ENCODE peak calls at places on chromosomes 16 and 17, in five cellular contexts. P is upper lobe of right lung, Y is testis, Z is left ventricle myocardium inferior, R is MM.1S. B is an unnamed sample. For H3K9me3, the result is how much of the 10 kb centered on the place peaks cover.

GRCh38 chr16:30899794-30900193 is 3.4 kb downstream of the CTF1 start:
- DNase-seq in R (no peak), Y (no peak), P (no peak), Z (no peak), B (no peak)

GRCh38 chr17:63290784-63291183 is 155.3 kb downstream of the CYB561 start:
- DNase-seq in R (no peak), Z (no peak), Y (no peak), P (no peak), B (no peak)

GRCh38 chr17:52673791-52674190 is 515.3 kb upstream of the CA10 start:
- DNase-seq in Y (no peak), R (no peak), P (no peak), Z (no peak), B (no peak)

GRCh38 chr16:15682105-15682570 is 32.1 kb downstream of the NDE1 start:
- DNase-seq in Z (no peak), P (no peak), Y (peak), R (no peak), B (peak)

GRCh38 chr16:23826528-23827244 is 9.1 kb upstream of the PRKCB start:
- DNase-seq in R (no peak), Z (no peak), Y (no peak), P (no peak), B (no peak)

GRCh38 chr16:64621616-64622015 is 500.2 kb downstream of the CDH11 start:
- DNase-seq in Y (no peak), Z (no peak), P (no peak), R (no peak), B (no peak)

GRCh38 chr16:28324235-28324886 is 32.0 kb downstream of the SBK1 start:
- DNase-seq in Y (no peak), P (peak), Z (no peak), R (no peak), B (peak)

GRCh38 chr17:28228109-28228840 is 90.7 kb upstream of the TMEM97 start:
- DNase-seq in R (no peak), P (no peak), Z (no peak), Y (peak), B (no peak)

GRCh38 chr16:743794-744500 is 3.1 kb upstream of the CIAO3 start:
- DNase-seq in Z (no peak), P (no peak), R (no peak), Y (no peak), B (no peak)

GRCh38 chr16:47732806-47733150 is 271.6 kb downstream of the PHKB start:
- DNase-seq in Z (no peak), R (no peak), Y (no peak), P (no peak), B (peak)

GRCh38 chr17:3730881-3731429 is 7.3 kb downstream of the HASPIN start:
- DNase-seq in R (no peak), P (no peak), Z (no peak), Y (no peak), B (peak)

GRCh38 chr17:78783711-78784396 is 1.8 kb upstream of the CYTH1 start:
- DNase-seq in Y (no peak), Z (no peak), P (peak), R (peak), B (no peak)

GRCh38 chr17:2904135-2904534 is 107.9 kb downstream of the RAP1GAP2 start:
- DNase-seq in Z (peak), P (no peak), Y (no peak), R (no peak), B (no peak)

GRCh38 chr16:63880948-63881347 is 1240.9 kb downstream of the CDH11 start:
- DNase-seq in Y (no peak), R (no peak), P (no peak), Z (no peak), B (no peak)

GRCh38 chr16:14110728-14111251 is 39.7 kb downstream of the MRTFB start:
- DNase-seq in Y (no peak), R (no peak), Z (no peak), P (no peak), B (no peak)

GRCh38 chr17:41211845-41212466 is 14.5 kb upstream of the KRTAP9-2 start:
- DNase-seq in R (peak), Z (no peak), P (no peak), Y (no peak), B (no peak)

GRCh38 chr16:56993204-56993603 is 3.8 kb downstream of the NLRC5 start:
- DNase-seq in P (no peak), Y (no peak), R (no peak), Z (no peak), B (no peak)

GRCh38 chr17:66580178-66580577 is 254.7 kb upstream of the CACNG5 start:
- DNase-seq in R (no peak), P (peak), Z (peak), Y (peak), B (no peak)

GRCh38 chr17:77141846-77142449 is 1.2 kb downstream of the SEC14L1 start:
- DNase-seq in Z (no peak), R (no peak), Y (no peak), P (no peak), B (no peak)

GRCh38 chr17:60717814-60718213 is 40.2 kb downstream of the BCAS3 start:
- DNase-seq in R (no peak), Z (no peak), Y (no peak), P (no peak), B (no peak)

GRCh38 chr16:67425046-67425445 is 5.9 kb upstream of the HSD11B2 start:
- DNase-seq in Y (no peak), Z (no peak), R (no peak), P (no peak), B (peak)

GRCh38 chr16:67431805-67432476 is 1.0 kb downstream of the HSD11B2 start:
- DNase-seq in R (no peak), Y (no peak), P (no peak), Z (no peak), B (no peak)

GRCh38 chr16:46830417-46830901 is 521 bp downstream of the C16orf87 start:
- DNase-seq in R (peak), Z (peak), Y (peak), P (peak), B (no peak)

GRCh38 chr16:3304370-3304769 is 860 bp downstream of the TIGD7 start:
- DNase-seq in Z (no peak), P (no peak), Y (no peak), R (no peak), B (no peak)
- H3K9me3 ChIP-seq in Z (half or more), P (half or more), Y (under half), R (under half), B (under half)

GRCh38 chr17:37218849-37219248 is 156.9 kb upstream of the C17orf78 start:
- DNase-seq in Z (no peak), P (no peak), Y (no peak), R (no peak), B (no peak)

GRCh38 chr17:37212184-37212583 is 163.6 kb upstream of the C17orf78 start:
- DNase-seq in P (no peak), R (no peak), Z (no peak), Y (no peak), B (no peak)

GRCh38 chr17:37213927-37214326 is 161.9 kb upstream of the C17orf78 start:
- DNase-seq in Z (no peak), P (no peak), R (no peak), Y (no peak), B (no peak)
- H3K9me3 ChIP-seq in Z (under half), P (under half), R (under half), Y (under half), B (under half)

GRCh38 chr17:22510504-22510903 is 818.2 kb downstream of the KCNJ18 start:
- DNase-seq in P (no peak), Y (no peak), R (no peak), Z (no peak), B (no peak)

GRCh38 chr17:22512506-22512905 is 820.2 kb downstream of the KCNJ18 start:
- DNase-seq in Z (no peak), Y (no peak), P (no peak), R (no peak), B (no peak)

GRCh38 chr17:22512997-22513538 is 820.7 kb downstream of the KCNJ18 start:
- DNase-seq in P (no peak), Z (no peak), R (no peak), Y (peak), B (no peak)

GRCh38 chr17:22512057-22512456 is 819.7 kb downstream of the KCNJ18 start:
- DNase-seq in R (no peak), Y (no peak), Z (no peak), P (no peak), B (no peak)

GRCh38 chr17:22511431-22511830 is 819.1 kb downstream of the KCNJ18 start:
- DNase-seq in R (no peak), Z (no peak), P (no peak), Y (no peak), B (peak)
- H3K9me3 ChIP-seq in R (under half), Z (under half), P (under half), Y (under half), B (under half)

GRCh38 chr16:35746281-35746962 is 2287.0 kb downstream of the TP53TG3F start:
- DNase-seq in Y (no peak), Z (no peak), P (no peak), R (no peak), B (no peak)
- H3K9me3 ChIP-seq in Y (under half), Z (under half), P (under half), R (under half), B (under half)

GRCh38 chr17:32627233-32628008 is 140.6 kb downstream of the CDK5R1 start:
- DNase-seq in R (no peak), Z (no peak), P (no peak), Y (no peak), B (no peak)
- H3K9me3 ChIP-seq in R (under half), Z (under half), P (under half), Y (under half), B (under half)

GRCh38 chr17:16623282-16623681 is 30.4 kb downstream of the ZNF624 start:
- DNase-seq in R (no peak), Y (no peak), P (no peak), Z (no peak), B (no peak)
- H3K9me3 ChIP-seq in R (under half), Y (under half), P (half or more), Z (half or more), B (under half)

DNA sequence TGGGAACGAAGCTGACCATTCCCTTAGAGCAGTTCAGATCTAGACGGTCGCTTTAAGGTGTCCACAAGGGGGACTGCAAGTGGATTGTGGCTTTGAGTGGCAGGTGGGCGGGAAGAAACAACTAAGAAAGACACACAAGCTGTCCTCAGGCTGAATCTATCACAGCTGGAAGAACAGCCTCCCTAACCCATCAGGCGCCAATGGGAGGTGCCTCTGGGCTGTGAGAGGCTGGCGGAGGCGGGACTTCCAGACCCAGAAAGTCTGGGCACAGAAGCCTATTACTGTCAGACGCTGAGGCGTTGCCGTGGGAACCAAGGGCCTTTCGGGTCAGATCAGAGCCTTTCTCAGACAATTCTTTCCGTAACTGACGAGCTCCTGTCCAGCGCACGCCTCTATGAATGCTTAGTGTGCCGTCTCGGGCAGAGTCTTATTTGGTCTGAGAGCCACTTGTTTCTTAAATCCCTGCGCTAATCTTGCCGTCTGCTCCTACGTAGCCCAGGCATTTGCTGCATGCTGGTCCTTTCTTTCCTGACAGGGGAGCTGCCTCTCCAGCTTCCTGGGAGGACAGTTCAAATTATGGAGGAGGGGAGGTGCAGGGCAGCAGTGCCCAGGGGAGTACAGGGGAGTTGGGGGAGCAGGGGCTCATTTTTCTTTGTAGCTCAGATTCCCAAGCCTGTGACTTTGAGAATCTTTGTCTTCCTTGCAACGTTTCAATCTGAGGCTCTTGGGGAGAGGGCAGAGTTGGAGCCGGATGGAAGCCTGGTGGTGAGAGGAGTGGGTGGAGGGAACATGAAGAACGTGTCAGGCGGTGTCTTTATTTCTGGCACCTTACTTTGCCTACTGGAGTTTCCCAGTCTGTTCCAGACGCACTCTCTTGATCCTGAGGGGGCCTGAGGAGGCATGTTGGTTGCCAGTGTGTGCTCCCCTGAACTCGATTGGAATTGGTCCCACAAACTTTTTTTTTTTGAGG is 618.7 kb downstream of the KCNJ18 start:
- DNase-seq in Z (no peak), R (peak), Y (peak), P (no peak), B (no peak)
- H3K9me3 ChIP-seq in Z (under half), R (under half), Y (under half), P (under half), B (under half)

DNA sequence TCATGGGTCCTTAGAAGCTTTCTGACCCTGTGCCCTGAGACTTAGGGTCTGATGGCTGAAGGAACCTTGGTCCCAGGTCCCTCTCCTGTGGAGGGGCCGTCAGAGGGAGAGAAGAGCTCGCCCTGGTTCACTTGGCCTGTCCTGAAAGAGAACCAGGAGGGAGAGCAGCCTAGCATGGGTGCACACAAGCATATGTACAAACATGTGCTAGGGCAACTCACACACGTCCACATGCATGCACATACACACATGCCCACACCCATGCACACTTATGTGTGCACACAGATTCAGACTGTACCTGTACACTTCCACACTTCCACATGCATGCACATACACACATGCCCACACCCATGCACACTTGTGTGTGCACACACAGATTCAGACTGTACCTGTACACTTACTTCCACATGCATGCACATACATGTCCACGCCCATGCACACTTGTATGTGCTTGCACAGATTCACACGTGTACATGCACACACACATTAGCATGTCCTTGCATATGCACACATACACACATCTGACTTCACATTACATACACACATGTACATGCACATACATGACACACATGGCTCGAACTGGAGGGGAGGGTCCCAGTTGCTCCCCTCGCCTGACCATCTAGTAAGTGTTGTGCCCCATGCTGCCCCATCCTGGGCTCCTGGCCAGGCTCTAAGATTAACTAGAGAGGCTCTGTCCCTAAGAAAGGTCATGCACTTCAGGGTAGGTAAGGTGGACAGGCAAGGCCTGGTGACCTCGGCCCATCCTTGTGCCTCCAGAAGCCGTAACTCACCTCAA is 122.0 kb downstream of the METRNL start:
- DNase-seq in Y (peak), R (no peak), P (no peak), Z (no peak), B (peak)
- H3K9me3 ChIP-seq in Y (under half), R (under half), P (under half), Z (under half), B (under half)

DNA sequence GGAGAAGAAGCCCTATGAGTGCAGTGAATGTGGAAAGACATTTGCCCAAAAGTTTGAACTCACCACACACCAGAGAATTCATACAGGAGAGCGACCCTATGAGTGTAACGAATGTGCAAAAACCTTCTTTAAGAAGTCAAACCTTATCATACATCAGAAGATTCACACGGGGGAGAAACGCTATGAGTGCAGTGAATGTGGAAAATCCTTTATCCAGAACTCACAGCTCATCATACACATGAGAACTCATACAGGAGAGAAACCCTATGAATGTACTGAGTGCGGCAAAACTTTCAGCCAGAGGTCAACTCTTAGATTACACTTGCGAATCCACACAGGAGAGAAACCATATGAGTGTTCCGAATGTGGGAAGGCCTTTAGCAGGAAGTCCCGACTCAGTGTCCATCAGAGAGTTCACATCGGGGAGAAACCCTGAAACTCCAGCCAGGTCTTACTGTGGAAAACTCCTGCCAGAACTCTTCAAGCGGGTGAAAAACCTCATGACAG is 21.6 kb downstream of the ZFP1 start:
- DNase-seq in R (no peak), Z (no peak), P (no peak), Y (no peak), B (no peak)
- H3K9me3 ChIP-seq in R (under half), Z (half or more), P (under half), Y (under half), B (under half)

DNA sequence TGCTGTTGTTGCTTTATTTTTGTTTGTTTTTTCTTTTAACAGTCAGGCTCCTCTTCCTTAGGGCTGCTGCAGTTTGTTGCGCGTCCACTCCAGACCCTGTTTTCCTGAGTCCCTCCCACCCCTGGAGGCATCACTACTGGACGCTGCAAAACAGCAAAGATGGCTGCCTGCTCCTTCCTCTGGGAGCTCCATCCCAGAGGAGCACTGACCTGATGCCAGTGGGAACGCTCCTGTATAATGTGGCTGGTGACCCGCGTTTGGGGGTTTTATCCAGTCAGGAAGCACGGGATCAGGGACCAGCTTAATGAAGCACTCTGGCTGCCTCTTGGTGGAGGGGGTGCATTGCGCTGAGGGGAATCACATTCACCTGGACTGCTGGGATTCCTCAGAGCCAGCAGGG is 1005.6 kb downstream of the CDH8 start:
- DNase-seq in Y (no peak), Z (no peak), P (no peak), R (no peak), B (no peak)
- H3K9me3 ChIP-seq in Y (under half), Z (under half), P (under half), R (under half), B (under half)

B was measured in SJSA1.